ENCODE peak calls at places on chromosomes 13 and 19, in ten cellular contexts. B is lower lobe of right lung; S is adrenal gland; L is thyroid gland; O is cardiac muscle cell; X is transverse colon; G is right atrium auricular region; P is OCI-LY7; Y is CD4-positive, CD25-positive, alpha-beta regulatory T cell; U is neural progenitor cell. J is an unnamed sample. For H3K4me1, the result is how much of the 10 kb centered on the place peaks cover.

GRCh38 chr13:110455941-110456340 is 105.6 kb downstream of the RAB20 start:
- DNase-seq in B (peak), S (peak), L (peak), O (peak), X (peak), G (peak), P (peak), Y (peak), U (peak), J (peak)

GRCh38 chr13:31067416-31068118 is 94.1 kb downstream of the HSPH1 start:
- DNase-seq in B (no peak), S (no peak), L (no peak), O (peak), X (no peak), G (no peak), P (no peak), Y (no peak), U (no peak), J (no peak)

GRCh38 chr13:78147905-78148304 is 229.3 kb upstream of the EDNRB start:
- DNase-seq in B (no peak), S (no peak), L (no peak), O (peak), X (no peak), G (no peak), P (no peak), Y (no peak), U (no peak), J (no peak)

GRCh38 chr19:1440418-1440801 is 2.2 kb downstream of the RPS15 start:
- DNase-seq in B (no peak), S (no peak), L (no peak), O (no peak), X (no peak), G (no peak), P (no peak), Y (no peak), U (no peak), J (no peak)

GRCh38 chr19:35436477-35437141 is 11.4 kb upstream of the FFAR2 start:
- DNase-seq in B (no peak), S (peak), L (peak), O (peak), X (peak), G (no peak), P (no peak), Y (no peak), U (no peak), J (no peak)

GRCh38 chr13:75326173-75327131 is 155.5 kb downstream of the TBC1D4 start:
- DNase-seq in B (no peak), S (no peak), L (no peak), O (peak), X (no peak), G (no peak), P (no peak), Y (peak), U (no peak), J (no peak)

GRCh38 chr19:34327851-34328250 is 37.1 kb upstream of the GPI start:
- DNase-seq in B (no peak), S (peak), L (no peak), O (no peak), X (no peak), G (no peak), P (no peak), Y (no peak), U (no peak), J (no peak)

GRCh38 chr13:45943965-45944364 is 92.4 kb upstream of the SIAH3 start:
- DNase-seq in B (no peak), S (no peak), L (no peak), O (peak), X (no peak), G (no peak), P (no peak), Y (no peak), U (no peak), J (no peak)

GRCh38 chr13:84843368-84843767 is 955.9 kb downstream of the SLITRK6 start:
- DNase-seq in B (no peak), S (no peak), L (no peak), O (no peak), X (no peak), G (no peak), P (no peak), Y (no peak), U (no peak), J (no peak)

GRCh38 chr13:66210677-66211076 is 1019.5 kb downstream of the PCDH9 start:
- DNase-seq in B (no peak), S (no peak), L (no peak), O (peak), X (no peak), G (no peak), P (no peak), Y (no peak), U (no peak), J (no peak)

GRCh38 chr13:50788551-50788950 is 54.9 kb downstream of the DLEU7 start:
- DNase-seq in B (no peak), S (no peak), L (no peak), O (no peak), X (no peak), G (no peak), P (no peak), Y (no peak), U (no peak), J (no peak)

GRCh38 chr19:1811942-1812425 is at the start of gene ATP8B3:
- DNase-seq in B (no peak), S (no peak), L (peak), O (no peak), X (no peak), G (no peak), P (no peak), Y (no peak), U (no peak), J (no peak)

GRCh38 chr13:19794552-19795143 is 11.9 kb upstream of the PSPC1 start:
- DNase-seq in B (no peak), S (no peak), L (peak), O (no peak), X (no peak), G (no peak), P (no peak), Y (no peak), U (no peak), J (no peak)

GRCh38 chr13:23445794-23446193 is 12.3 kb upstream of the SACS start:
- DNase-seq in B (no peak), S (no peak), L (no peak), O (no peak), X (no peak), G (no peak), P (no peak), Y (no peak), U (no peak), J (no peak)

GRCh38 chr19:29285878-29286277 is 72.9 kb upstream of the UQCRFS1 start:
- DNase-seq in B (no peak), S (no peak), L (no peak), O (peak), X (no peak), G (no peak), P (no peak), Y (no peak), U (peak), J (no peak)

GRCh38 chr13:99982741-99983400 is 1.3 kb downstream of the ZIC2 start:
- DNase-seq in B (no peak), S (no peak), L (no peak), O (no peak), X (no peak), G (no peak), P (no peak), Y (no peak), U (peak), J (no peak)

GRCh38 chr19:21587549-21587948 is 82.1 kb downstream of the ZNF429 start:
- DNase-seq in B (no peak), S (no peak), L (no peak), O (no peak), X (no peak), G (no peak), P (no peak), Y (no peak), U (no peak), J (no peak)

GRCh38 chr13:78934336-78934735 is 275.4 kb upstream of the OBI1 start:
- DNase-seq in B (no peak), S (no peak), L (no peak), O (no peak), X (no peak), G (no peak), P (no peak), Y (no peak), U (no peak), J (no peak)

GRCh38 chr19:43527860-43528622 is 1.0 kb upstream of the ETHE1 start:
- DNase-seq in B (no peak), S (peak), L (peak), O (no peak), X (peak), G (peak), P (no peak), Y (no peak), U (no peak), J (no peak)

GRCh38 chr19:49614096-49614857 is 23.3 kb downstream of the PRR12 start:
- DNase-seq in B (no peak), S (peak), L (no peak), O (peak), X (no peak), G (no peak), P (no peak), Y (no peak), U (no peak), J (no peak)

GRCh38 chr19:16527971-16528521 is 14.2 kb downstream of the CHERP start:
- DNase-seq in B (no peak), S (peak), L (no peak), O (peak), X (no peak), G (no peak), P (peak), Y (peak), U (peak), J (no peak)

GRCh38 chr13:34863360-34864135 is 78.5 kb upstream of the NBEA start:
- DNase-seq in B (no peak), S (peak), L (no peak), O (peak), X (no peak), G (no peak), P (no peak), Y (no peak), U (no peak), J (no peak)

GRCh38 chr19:3468211-3468610 is 12.1 kb downstream of the SMIM24 start:
- DNase-seq in B (no peak), S (no peak), L (no peak), O (no peak), X (no peak), G (no peak), P (no peak), Y (no peak), U (no peak), J (no peak)

GRCh38 chr19:48868196-48868886 is at the start of gene PLEKHA4:
- DNase-seq in B (peak), S (peak), L (peak), O (peak), X (peak), G (peak), P (no peak), Y (no peak), U (peak), J (peak)

GRCh38 chr19:34044011-34044410 is 128.3 kb upstream of the LSM14A start:
- DNase-seq in B (no peak), S (no peak), L (no peak), O (no peak), X (no peak), G (no peak), P (no peak), Y (no peak), U (no peak), J (no peak)

GRCh38 chr13:19181621-19182485 is at the start of gene TUBA3C:
- DNase-seq in B (no peak), S (no peak), L (no peak), O (no peak), X (no peak), G (peak), P (no peak), Y (no peak), U (no peak), J (no peak)

GRCh38 chr19:38079926-38080380 is 144.1 kb downstream of the DPF1 start:
- DNase-seq in B (no peak), S (no peak), L (no peak), O (peak), X (no peak), G (no peak), P (peak), Y (no peak), U (no peak), J (no peak)

GRCh38 chr19:2048959-2049740 is 1.9 kb downstream of the MKNK2 start:
- DNase-seq in B (peak), S (peak), L (peak), O (no peak), X (no peak), G (no peak), P (peak), Y (no peak), U (peak), J (no peak)

GRCh38 chr13:27283906-27284523 is 13.4 kb downstream of the RASL11A start:
- DNase-seq in B (no peak), S (peak), L (peak), O (peak), X (peak), G (no peak), P (peak), Y (no peak), U (no peak), J (peak)

DNA sequence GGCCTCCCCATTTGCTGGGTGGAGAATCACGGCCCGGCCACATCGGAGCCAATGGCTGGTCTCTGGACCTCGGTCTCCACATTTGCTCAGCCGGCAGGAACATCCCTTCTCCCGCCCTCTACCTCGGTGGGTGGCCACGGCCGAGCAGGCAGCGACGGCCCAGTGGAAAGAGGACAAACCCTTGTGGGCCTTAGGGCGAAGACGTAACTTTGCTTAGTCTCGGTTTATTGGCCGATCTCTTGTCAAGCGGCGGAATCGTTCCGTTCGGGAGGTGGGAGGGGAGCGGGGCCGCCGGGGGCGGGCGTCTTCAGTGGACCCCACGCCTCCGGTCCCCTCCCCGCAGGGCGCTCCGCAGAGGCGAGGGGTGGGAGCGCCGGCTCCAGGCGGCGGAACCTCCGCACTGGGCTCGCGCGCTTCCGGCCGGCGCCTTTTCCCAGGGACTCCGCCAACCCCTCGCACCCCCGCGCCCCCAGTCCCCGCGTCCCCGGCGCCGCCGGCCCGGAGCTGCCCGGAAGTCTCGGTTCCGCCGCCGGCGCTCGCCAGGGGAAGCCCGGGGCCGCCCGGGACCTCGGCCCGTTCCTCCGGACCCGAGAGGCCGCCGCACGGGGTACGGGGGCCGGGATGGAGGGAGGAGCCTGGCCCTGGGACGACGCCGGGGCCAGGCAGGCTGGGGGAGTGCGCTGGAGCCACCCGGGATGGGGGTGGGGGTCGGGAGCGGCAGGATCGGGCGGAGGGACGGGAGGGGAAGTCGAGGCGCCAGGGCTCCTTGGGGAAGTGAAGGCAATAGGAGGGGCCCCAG is at the start of gene ZNF580:
- DNase-seq in B (peak), S (peak), L (peak), O (peak), X (peak), G (no peak), P (peak), Y (peak), U (peak), J (peak)
- H3K4me1 ChIP-seq in B (half or more), S (under half), L (under half), O (under half), X (half or more), G (half or more), P (half or more), Y (half or more), U (under half), J (under half)

GRCh38 chr13:53137777-53138176 is 109.2 kb downstream of the OLFM4 start:
- DNase-seq in B (no peak), S (no peak), L (peak), O (peak), X (no peak), G (no peak), P (no peak), Y (no peak), U (no peak), J (no peak)
- H3K27ac ChIP-seq in B (peak), S (peak), L (peak), O (no peak), X (no peak), G (no peak), P (no peak), Y (no peak), U (no peak), J (no peak)

GRCh38 chr19:57815247-57816075 is 748 bp upstream of the ZNF552 start:
- DNase-seq in B (no peak), S (no peak), L (no peak), O (no peak), X (no peak), G (no peak), P (no peak), Y (no peak), U (no peak), J (peak)

GRCh38 chr19:57816652-57817051 is 1.9 kb upstream of the ZNF552 start:
- DNase-seq in B (no peak), S (no peak), L (no peak), O (no peak), X (no peak), G (no peak), P (no peak), Y (no peak), U (no peak), J (no peak)

GRCh38 chr19:57820599-57820998 is 5.9 kb upstream of the ZNF552 start:
- DNase-seq in B (no peak), S (no peak), L (no peak), O (no peak), X (no peak), G (no peak), P (no peak), Y (no peak), U (no peak), J (no peak)

GRCh38 chr19:57817976-57818375 is 3.3 kb upstream of the ZNF552 start:
- DNase-seq in B (no peak), S (no peak), L (peak), O (no peak), X (no peak), G (no peak), P (no peak), Y (no peak), U (no peak), J (peak)

DNA sequence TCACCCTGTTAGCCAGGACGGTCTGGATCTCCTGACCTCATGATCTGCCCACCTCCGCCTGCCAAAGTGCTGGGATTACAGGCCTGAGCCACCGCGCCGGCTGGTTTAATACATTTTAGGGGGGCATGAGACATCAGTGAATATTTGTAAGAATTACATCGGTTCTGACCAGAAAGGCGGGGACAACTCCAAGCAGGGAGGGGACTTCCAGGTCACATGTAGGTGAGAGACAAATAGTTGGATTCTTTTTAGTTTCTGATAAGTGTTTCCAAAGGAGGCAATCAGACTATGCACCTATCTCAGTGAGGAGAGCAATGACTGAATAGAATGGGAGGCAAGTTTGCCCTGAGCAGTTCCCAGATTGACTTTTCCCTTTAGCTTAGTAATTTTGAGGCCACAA is 3.7 kb upstream of the ZNF552 start:
- DNase-seq in B (no peak), S (no peak), L (no peak), O (no peak), X (no peak), G (no peak), P (no peak), Y (no peak), U (no peak), J (no peak)
- H3K4me1 ChIP-seq in B (under half), S (under half), L (under half), O (under half), X (under half), G (under half), P (under half), Y (under half), U (under half), J (under half)

GRCh38 chr19:19305066-19305465 is 15.2 kb downstream of the SUGP1 start:
- DNase-seq in B (no peak), S (peak), L (no peak), O (no peak), X (no peak), G (no peak), P (no peak), Y (no peak), U (no peak), J (no peak)
- H3K27ac ChIP-seq in B (no peak), S (peak), L (no peak), O (no peak), X (no peak), G (no peak), P (no peak), Y (no peak), U (no peak), J (no peak)

GRCh38 chr19:10228393-10228792 is 2.7 kb downstream of the S1PR2 start:
- DNase-seq in B (no peak), S (no peak), L (no peak), O (no peak), X (no peak), G (no peak), P (peak), Y (no peak), U (no peak), J (no peak)

GRCh38 chr19:10231624-10232228 is 595 bp upstream of the S1PR2 start:
- DNase-seq in B (no peak), S (no peak), L (no peak), O (no peak), X (no peak), G (no peak), P (no peak), Y (no peak), U (no peak), J (no peak)

GRCh38 chr19:10228925-10229324 is 2.2 kb downstream of the S1PR2 start:
- DNase-seq in B (no peak), S (no peak), L (no peak), O (peak), X (no peak), G (no peak), P (peak), Y (peak), U (peak), J (no peak)

GRCh38 chr19:10230904-10231623 is at the start of gene S1PR2:
- DNase-seq in B (peak), S (peak), L (peak), O (peak), X (peak), G (peak), P (peak), Y (peak), U (peak), J (peak)

GRCh38 chr19:10230155-10230903 is 802 bp downstream of the S1PR2 start:
- DNase-seq in B (peak), S (peak), L (peak), O (peak), X (peak), G (no peak), P (no peak), Y (peak), U (peak), J (peak)
- H3K4me1 ChIP-seq in B (under half), S (under half), L (under half), O (under half), X (under half), G (under half), P (half or more), Y (under half), U (under half), J (under half)

GRCh38 chr13:70938462-70938861 is 830.2 kb upstream of the KLHL1 start:
- DNase-seq in B (no peak), S (no peak), L (no peak), O (no peak), X (no peak), G (no peak), P (no peak), Y (no peak), U (no peak), J (no peak)

GRCh38 chr13:70941454-70941853 is 833.2 kb upstream of the KLHL1 start:
- DNase-seq in B (no peak), S (no peak), L (no peak), O (no peak), X (no peak), G (no peak), P (no peak), Y (no peak), U (no peak), J (no peak)
- H3K27ac ChIP-seq in B (no peak), S (no peak), L (no peak), O (no peak), X (no peak), G (no peak), P (no peak), Y (no peak), U (no peak), J (no peak)